ENCODE peak calls at places on chromosomes 6 and 20, in four cellular contexts. L is NCI-H2081 treated with DMSO at 0.1 percent for 48 hours; N is activated naive CD4-positive, alpha-beta T cell; C is NCI-H1092. B is an unnamed sample.
A peak's percentile ranks its signal among the peaks of the same experiment; 100 is the strongest.

GRCh38 chr6:32445321-32445854 is 5.7 kb downstream of the HLA-DRA start:
- DNase-seq in L (no peak), N (no peak), C (no peak), B (no peak)

GRCh38 chr20:51382986-51383821 is 159.3 kb downstream of the NFATC2 start:
- DNase-seq in L (peak; percentile 49), N (no peak), C (peak; percentile 73), B (no peak)

GRCh38 chr20:59016795-59017492 is 2.3 kb upstream of the TUBB1 start:
- DNase-seq in L (no peak), N (no peak), C (no peak), B (no peak)

GRCh38 chr20:35395728-35396127 is 16.0 kb downstream of the UQCC1 start:
- DNase-seq in L (no peak), N (no peak), C (no peak), B (no peak)

GRCh38 chr6:74277749-74278148 is 581.7 kb downstream of the CD109 start:
- DNase-seq in L (no peak), N (no peak), C (peak; percentile 48), B (no peak)

GRCh38 chr20:49701313-49701731 is 12.4 kb downstream of the B4GALT5 start:
- DNase-seq in L (no peak), N (no peak), C (no peak), B (no peak)

GRCh38 chr20:15475483-15475882 is 1097.8 kb downstream of the KIF16B start:
- DNase-seq in L (no peak), N (no peak), C (no peak), B (no peak)

GRCh38 chr6:47302043-47302442 is 7.7 kb downstream of the TNFRSF21 start:
- DNase-seq in L (no peak), N (no peak), C (no peak), B (no peak)

GRCh38 chr6:144411506-144412165 is 126.5 kb downstream of the UTRN start:
- DNase-seq in L (no peak), N (no peak), C (no peak), B (no peak)

GRCh38 chr6:31399589-31400466 is 3.6 kb upstream of the MICA start:
- DNase-seq in L (no peak), N (peak; percentile 33), C (no peak), B (peak; percentile 67)

GRCh38 chr6:134422426-134423231 is 104.7 kb upstream of the SGK1 start:
- DNase-seq in L (no peak), N (no peak), C (no peak), B (no peak)